ENCODE peak calls at places on chromosomes 6 and 20, in six cellular contexts. Q, O, L, D, P and C are unnamed samples. For H3K4me1, the result is how much of the 10 kb centered on the place peaks cover.

GRCh38 chr6:18477301-18477941 is 90.3 kb downstream of the RNF144B start:
- DNase-seq in Q (no peak), O (no peak), L (peak), D (no peak), P (no peak), C (no peak)

GRCh38 chr6:157635388-157636244 is 187.4 kb upstream of the SNX9 start:
- DNase-seq in Q (no peak), O (no peak), L (no peak), D (no peak), P (no peak), C (no peak)

GRCh38 chr6:41302638-41303037 is 16.2 kb upstream of the TREM1 start:
- DNase-seq in Q (no peak), O (no peak), L (no peak), D (no peak), P (no peak), C (no peak)

GRCh38 chr6:64280569-64280968 is 645.0 kb downstream of the PHF3 start:
- DNase-seq in Q (no peak), O (peak), L (peak), D (peak), P (peak), C (peak)

GRCh38 chr6:166751051-166751595 is 124.1 kb upstream of the RPS6KA2 start:
- DNase-seq in Q (no peak), O (no peak), L (no peak), D (no peak), P (no peak), C (peak)

GRCh38 chr6:30707281-30707850 is 9.7 kb downstream of the MDC1 start:
- DNase-seq in Q (no peak), O (no peak), L (no peak), D (no peak), P (no peak), C (no peak)

GRCh38 chr20:38599410-38599882 is 2.2 kb upstream of the ARHGAP40 start:
- DNase-seq in Q (peak), O (no peak), L (no peak), D (no peak), P (peak), C (no peak)

GRCh38 chr6:109344226-109344625 is 38.0 kb downstream of the CD164 start:
- DNase-seq in Q (no peak), O (no peak), L (no peak), D (no peak), P (no peak), C (no peak)

GRCh38 chr6:28606424-28607391 is 81.0 kb downstream of the GPX5 start:
- DNase-seq in Q (no peak), O (no peak), L (peak), D (no peak), P (peak), C (no peak)

GRCh38 chr6:117494283-117494682 is 11.8 kb downstream of the DCBLD1 start:
- DNase-seq in Q (no peak), O (no peak), L (no peak), D (no peak), P (no peak), C (no peak)

GRCh38 chr6:117494694-117495318 is 12.3 kb downstream of the DCBLD1 start:
- DNase-seq in Q (no peak), O (no peak), L (no peak), D (no peak), P (no peak), C (no peak)

GRCh38 chr6:117489003-117489402 is 6.5 kb downstream of the DCBLD1 start:
- DNase-seq in Q (no peak), O (no peak), L (no peak), D (no peak), P (no peak), C (no peak)

GRCh38 chr6:117493470-117493869 is 11.0 kb downstream of the DCBLD1 start:
- DNase-seq in Q (no peak), O (no peak), L (no peak), D (no peak), P (no peak), C (no peak)

GRCh38 chr6:117491916-117492315 is 9.4 kb downstream of the DCBLD1 start:
- DNase-seq in Q (no peak), O (no peak), L (peak), D (no peak), P (no peak), C (no peak)
- TF ChIP-seq POLR2A in Q (no peak), O (no peak), L (no peak), D (no peak), P (no peak), C (no peak)

GRCh38 chr6:19691465-19692167 is 145.6 kb upstream of the ID4 start:
- DNase-seq in Q (no peak), O (no peak), L (no peak), D (no peak), P (no peak), C (no peak)
- H3K4me3 ChIP-seq in Q (peak), O (peak), L (peak), D (peak), P (no peak), C (no peak)

GRCh38 chr6:44386364-44386928 is 1.1 kb upstream of the CDC5L start:
- DNase-seq in Q (peak), O (no peak), L (no peak), D (peak), P (no peak), C (no peak)
- H3K4me1 ChIP-seq in Q (under half), O (under half), L (under half), D (under half), P (under half), C (under half)

DNA sequence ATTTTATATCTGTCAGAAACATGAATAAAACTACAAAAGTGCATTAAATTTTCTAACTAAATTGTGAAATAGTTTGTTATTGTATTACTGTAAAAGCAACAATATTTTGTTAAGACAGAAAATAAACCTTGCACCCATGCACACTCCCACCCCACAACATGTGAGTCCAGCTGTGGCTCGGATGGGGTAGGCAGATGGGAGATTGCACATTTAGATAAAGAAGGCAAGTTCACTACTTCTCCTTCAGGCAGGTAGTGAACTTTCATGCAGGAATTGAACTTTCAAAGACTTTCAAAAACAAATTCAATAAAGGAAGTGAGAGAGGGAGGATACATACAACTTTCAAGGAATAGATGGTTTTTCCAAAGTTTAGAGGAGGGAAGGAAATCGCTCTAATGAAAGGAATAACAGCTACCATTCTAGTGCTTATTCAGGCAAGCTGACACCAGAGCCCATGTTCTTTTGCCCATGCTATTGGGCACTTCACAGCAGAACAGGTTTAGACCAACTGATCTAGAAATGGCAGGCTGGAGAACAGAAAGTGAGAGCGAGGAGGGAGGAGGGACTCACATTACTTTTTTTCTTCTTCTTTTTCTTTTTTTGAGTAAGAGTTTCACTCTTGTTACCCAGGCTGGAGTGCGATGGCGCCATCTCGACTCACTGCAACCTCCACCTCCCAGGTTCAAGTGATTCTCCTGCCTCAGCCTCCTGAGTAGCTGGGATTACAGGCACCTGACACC is 28.5 kb downstream of the SF3B5 start:
- DNase-seq in Q (no peak), O (no peak), L (no peak), D (no peak), P (no peak), C (no peak)
- TF ChIP-seq POLR2A in Q (no peak), O (no peak), L (no peak), D (no peak), P (no peak), C (no peak)